ENCODE peak calls at places on chromosomes 1 and 21, in nine cellular contexts. O is naive thymus-derived CD4-positive, alpha-beta T cell; S is astrocyte of the cerebellum; V is esophagus squamous epithelium; R is GM12878; X is mucosa of descending colon; Y is Caco-2; H is hepatocyte; T is left ventricle myocardium inferior. B is an unnamed sample.

GRCh38 chr21:42527489-42528158 is 14.0 kb downstream of the SLC37A1 start:
- DNase-seq in O (peak; percentile 48), S (no peak), V (no peak), R (peak; percentile 80), X (no peak), Y (no peak), H (no peak), T (no peak), B (no peak)

GRCh38 chr1:203268901-203269653 is 36.2 kb upstream of the BTG2 start:
- DNase-seq in O (no peak), S (peak; percentile 55), V (no peak), R (no peak), X (no peak), Y (no peak), H (peak; percentile 90), T (no peak), B (no peak)

GRCh38 chr1:245242989-245243388 is 88.2 kb downstream of the KIF26B start:
- DNase-seq in O (no peak), S (no peak), V (no peak), R (no peak), X (no peak), Y (no peak), H (no peak), T (no peak), B (no peak)

GRCh38 chr1:94094466-94095111 is 26.4 kb downstream of the ABCA4 start:
- DNase-seq in O (no peak), S (peak; percentile 89), V (no peak), R (no peak), X (peak; percentile 65), Y (no peak), H (peak; percentile 47), T (peak; percentile 81), B (peak; percentile 36)

GRCh38 chr1:78279051-78279450 is 211.7 kb upstream of the PTGFR start:
- DNase-seq in O (no peak), S (peak; percentile 82), V (no peak), R (no peak), X (no peak), Y (no peak), H (no peak), T (no peak), B (peak; percentile 76)

GRCh38 chr1:6958407-6958806 is 173.2 kb downstream of the CAMTA1 start:
- DNase-seq in O (no peak), S (no peak), V (no peak), R (no peak), X (no peak), Y (no peak), H (no peak), T (no peak), B (no peak)

GRCh38 chr1:67888707-67889106 is 55.4 kb upstream of the GNG12 start:
- DNase-seq in O (no peak), S (peak; percentile 71), V (no peak), R (no peak), X (no peak), Y (no peak), H (no peak), T (no peak), B (no peak)

GRCh38 chr1:168565825-168566224 is 10.6 kb upstream of the XCL1 start:
- DNase-seq in O (no peak), S (no peak), V (no peak), R (no peak), X (no peak), Y (no peak), H (no peak), T (no peak), B (no peak)

GRCh38 chr1:31689821-31690220 is 14.0 kb downstream of the COL16A1 start:
- DNase-seq in O (no peak), S (peak; percentile 88), V (no peak), R (no peak), X (no peak), Y (no peak), H (peak; percentile 39), T (no peak), B (peak; percentile 85)

GRCh38 chr1:204429746-204430145 is 18.1 kb upstream of the PPP1R15B start:
- DNase-seq in O (no peak), S (no peak), V (no peak), R (no peak), X (no peak), Y (no peak), H (no peak), T (no peak), B (no peak)

GRCh38 chr1:224502459-224503160 is 68.0 kb upstream of the WDR26 start:
- DNase-seq in O (no peak), S (no peak), V (no peak), R (no peak), X (peak; percentile 77), Y (no peak), H (no peak), T (no peak), B (no peak)

GRCh38 chr1:162561037-162561615 is 396 bp upstream of the UAP1 start:
- DNase-seq in O (peak; percentile 99), S (peak; percentile 91), V (peak; percentile 90), R (peak; percentile 72), X (peak; percentile 99), Y (peak; percentile 97), H (peak; percentile 99), T (peak; percentile 99), B (peak; percentile 87)

GRCh38 chr1:28915036-28915895 is 897 bp downstream of the EPB41 start:
- DNase-seq in O (peak; percentile 39), S (peak; percentile 28), V (no peak), R (no peak), X (peak; percentile 62), Y (peak; percentile 42), H (peak; percentile 64), T (no peak), B (no peak)

GRCh38 chr1:228157381-228158126 is 7.8 kb downstream of the GJC2 start:
- DNase-seq in O (no peak), S (no peak), V (no peak), R (no peak), X (peak; percentile 44), Y (no peak), H (no peak), T (peak; percentile 8), B (no peak)

DNA sequence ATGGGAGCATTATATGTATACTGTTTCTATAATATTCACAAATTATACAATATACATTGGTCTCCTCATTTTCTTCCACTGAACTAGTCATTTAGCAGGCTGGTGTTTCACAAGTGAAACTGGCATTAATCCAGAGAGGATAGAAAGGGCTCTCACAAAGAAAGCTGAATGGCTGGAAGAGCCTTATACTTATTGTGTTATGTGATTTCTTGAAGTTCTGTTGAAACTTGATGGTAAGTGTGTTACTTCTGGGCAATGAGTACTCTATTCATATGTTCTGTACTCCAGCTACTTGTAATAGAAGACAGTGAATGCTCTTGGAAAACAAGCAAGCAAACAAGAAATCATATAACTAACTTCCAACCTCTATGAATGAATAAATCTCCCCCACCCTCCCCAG is 14.9 kb downstream of the STX12 start:
- DNase-seq in O (no peak), S (peak; percentile 11), V (no peak), R (no peak), X (no peak), Y (no peak), H (peak; percentile 37), T (no peak), B (no peak)
- H3K4me3 ChIP-seq in O (no peak overlapping the region), S (no peak overlapping the region), V (no peak overlapping the region), R (no peak overlapping the region), X (no peak overlapping the region), Y (no peak overlapping the region), H (no peak overlapping the region), T (no peak overlapping the region), B (no peak overlapping the region)

GRCh38 chr1:23837905-23838304 is 12.7 kb upstream of the HMGCL start:
- DNase-seq in O (peak; percentile 23), S (no peak), V (no peak), R (no peak), X (peak; percentile 46), Y (no peak), H (peak; percentile 9), T (no peak), B (no peak)

GRCh38 chr1:23843644-23844043 is 18.4 kb upstream of the HMGCL start:
- DNase-seq in O (no peak), S (no peak), V (no peak), R (no peak), X (no peak), Y (no peak), H (no peak), T (no peak), B (no peak)

GRCh38 chr1:23836037-23836436 is 10.8 kb upstream of the HMGCL start:
- DNase-seq in O (no peak), S (no peak), V (no peak), R (no peak), X (no peak), Y (no peak), H (no peak), T (no peak), B (no peak)

GRCh38 chr1:23838401-23838866 is 13.2 kb upstream of the HMGCL start:
- DNase-seq in O (peak; percentile 72), S (no peak), V (peak; percentile 16), R (peak; percentile 28), X (peak; percentile 82), Y (peak; percentile 65), H (peak; percentile 82), T (peak; percentile 70), B (no peak)
- H3K4me3 ChIP-seq in O (peak overlapping the region; percentile 42), S (peak overlapping the region; percentile 25), V (peak overlapping the region; percentile 4), R (peak overlapping the region; percentile 61), X (no peak overlapping the region), Y (peak overlapping the region; percentile 39), H (peak overlapping the region; percentile 1), T (peak overlapping the region; percentile 59), B (peak overlapping the region; percentile 52)

DNA sequence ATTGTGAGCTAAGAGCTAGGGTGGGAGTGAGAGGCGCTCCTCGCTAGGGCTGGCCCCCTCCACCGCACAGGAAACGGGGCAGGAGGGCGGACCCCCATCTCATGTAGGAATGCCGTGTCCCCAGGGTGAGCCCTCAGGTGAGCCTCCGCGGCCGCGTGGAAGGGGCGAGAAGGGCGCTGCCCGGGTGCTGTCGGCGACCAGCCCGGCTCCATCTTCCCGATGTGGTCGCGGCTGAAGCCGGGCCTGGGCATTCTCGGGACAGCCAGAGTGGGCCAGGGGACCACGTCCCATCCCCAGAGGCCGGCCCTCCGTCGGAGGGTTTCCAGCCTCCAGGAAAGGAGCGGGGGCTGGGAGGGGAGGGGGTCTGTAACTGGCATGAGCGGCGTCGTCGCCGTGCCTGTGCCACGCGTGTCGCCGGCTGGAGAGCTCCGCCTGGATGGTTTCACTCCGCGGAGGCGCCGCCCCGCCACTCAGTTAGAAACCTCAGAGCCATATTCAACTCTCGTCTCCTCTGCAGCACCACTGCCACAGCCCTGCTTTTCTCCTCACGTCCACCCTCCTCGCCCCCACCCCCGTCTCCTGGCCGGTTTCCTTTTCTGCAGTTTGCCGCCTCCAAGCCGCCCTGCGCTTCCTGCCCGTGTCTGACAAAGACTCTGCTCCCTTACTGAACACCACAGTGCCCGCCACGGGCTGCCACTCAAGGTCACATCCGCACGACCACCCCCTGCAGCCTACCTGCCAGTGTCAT is at the start of gene TMEM269:
- DNase-seq in O (peak; percentile 47), S (no peak), V (no peak), R (no peak), X (peak; percentile 55), Y (no peak), H (no peak), T (no peak), B (no peak)
- H3K4me3 ChIP-seq in O (peak within 1 kb of the TSS; percentile 56), S (peak within 1 kb of the TSS; percentile 36), V (peak within 1 kb of the TSS; percentile 21), R (no peak within 1 kb of the TSS), X (no peak within 1 kb of the TSS), Y (no peak within 1 kb of the TSS), H (no peak within 1 kb of the TSS), T (peak within 1 kb of the TSS; percentile 65), B (peak within 1 kb of the TSS; percentile 49)

GRCh38 chr1:211153932-211154331 is 20.0 kb upstream of the KCNH1 start:
- DNase-seq in O (no peak), S (no peak), V (no peak), R (no peak), X (no peak), Y (no peak), H (no peak), T (no peak), B (no peak)

GRCh38 chr1:211145944-211146343 is 12.0 kb upstream of the KCNH1 start:
- DNase-seq in O (no peak), S (no peak), V (no peak), R (no peak), X (no peak), Y (no peak), H (peak; percentile 19), T (no peak), B (no peak)

GRCh38 chr1:211148371-211148770 is 14.4 kb upstream of the KCNH1 start:
- DNase-seq in O (no peak), S (no peak), V (no peak), R (no peak), X (no peak), Y (no peak), H (no peak), T (no peak), B (no peak)
- H3K4me3 ChIP-seq in O (no peak overlapping the region), S (no peak overlapping the region), V (no peak overlapping the region), R (no peak overlapping the region), X (no peak overlapping the region), Y (no peak overlapping the region), H (no peak overlapping the region), T (no peak overlapping the region), B (no peak overlapping the region)